ENCODE peak calls at places on chromosomes 16 and 17, in ten cellular contexts. Z is small intestine; A is endodermal cell; N is heart right ventricle; W is left ventricle myocardium inferior; D is tibial nerve; V is aorta; S is MM.1S; O is CD8-positive, alpha-beta T cell; H is CD4-positive, alpha-beta T cell. X is an unnamed sample.

GRCh38 chr16:82995927-82996441 is 369.2 kb downstream of the CDH13 start:
- DNase-seq in Z (peak; percentile 92), A (no peak), N (no peak), W (no peak), D (peak; percentile 16), V (no peak), S (no peak), O (no peak), H (no peak), X (no peak)

GRCh38 chr17:34909040-34909439 is 52.2 kb downstream of the CCT6B start:
- DNase-seq in Z (no peak), A (no peak), N (no peak), W (no peak), D (no peak), V (no peak), S (no peak), O (no peak), H (no peak), X (no peak)

GRCh38 chr16:86396318-86396882 is 113.9 kb upstream of the FOXF1 start:
- DNase-seq in Z (no peak), A (no peak), N (no peak), W (no peak), D (no peak), V (no peak), S (no peak), O (no peak), H (no peak), X (no peak)

GRCh38 chr17:5686246-5686645 is 101.9 kb upstream of the NLRP1 start:
- DNase-seq in Z (no peak), A (no peak), N (no peak), W (no peak), D (no peak), V (no peak), S (no peak), O (no peak), H (no peak), X (no peak)

GRCh38 chr17:44132275-44132821 is 8.9 kb upstream of the HDAC5 start:
- DNase-seq in Z (no peak), A (no peak), N (no peak), W (no peak), D (no peak), V (no peak), S (no peak), O (no peak), H (no peak), X (no peak)

GRCh38 chr16:29307598-29308507 is 98.7 kb downstream of the NPIPB11 start:
- DNase-seq in Z (no peak), A (no peak), N (no peak), W (no peak), D (no peak), V (peak; percentile 63), S (no peak), O (no peak), H (no peak), X (no peak)

GRCh38 chr16:69194488-69194887 is 7.5 kb downstream of the SNTB2 start:
- DNase-seq in Z (no peak), A (no peak), N (no peak), W (no peak), D (no peak), V (no peak), S (no peak), O (no peak), H (no peak), X (no peak)

GRCh38 chr17:20121359-20122235 is 112.4 kb downstream of the SPECC1 start:
- DNase-seq in Z (peak; percentile 68), A (peak; percentile 95), N (peak; percentile 47), W (peak; percentile 46), D (peak; percentile 73), V (peak; percentile 82), S (peak; percentile 51), O (peak; percentile 71), H (peak; percentile 61), X (no peak)

GRCh38 chr16:81712681-81713080 is 66.4 kb upstream of the PLCG2 start:
- DNase-seq in Z (no peak), A (no peak), N (no peak), W (no peak), D (no peak), V (no peak), S (no peak), O (no peak), H (no peak), X (no peak)

DNA sequence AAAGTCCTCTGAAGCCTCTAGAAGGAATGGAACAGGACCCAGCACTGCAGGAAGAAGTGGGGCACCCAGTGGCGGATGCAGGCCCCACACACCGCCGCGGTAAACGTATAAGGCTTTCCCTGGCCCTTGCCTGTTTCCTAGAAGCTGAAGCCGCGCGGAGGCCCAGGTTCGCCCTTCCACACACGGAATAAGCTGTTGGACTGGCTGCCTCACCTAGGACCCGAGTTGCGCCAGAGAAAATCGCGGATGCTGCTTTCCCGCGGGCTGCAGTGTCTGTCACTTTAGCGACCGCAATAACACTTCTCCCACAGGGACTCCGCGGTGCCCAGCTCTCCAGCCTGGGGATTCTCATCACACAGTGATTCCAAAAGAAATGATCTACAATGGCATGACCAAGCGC is 1736.9 kb downstream of the TP53TG3F start:
- DNase-seq in Z (no peak), A (no peak), N (no peak), W (no peak), D (no peak), V (no peak), S (no peak), O (no peak), H (no peak), X (no peak)
- H3K9me3 ChIP-seq in Z (peaks cover 5% of the 10 kb centered on the region), A (peaks cover 78% of the 10 kb centered on the region), N (peaks cover 10% of the 10 kb centered on the region), W (no peaks in the 10 kb centered on the region), D (no peaks in the 10 kb centered on the region), V (no peaks in the 10 kb centered on the region), S (no peaks in the 10 kb centered on the region), O (no peaks in the 10 kb centered on the region), H (peaks cover 4% of the 10 kb centered on the region), X (no peaks in the 10 kb centered on the region)

GRCh38 chr16:10410469-10410868 is 24.6 kb downstream of the ATF7IP2 start:
- DNase-seq in Z (no peak), A (no peak), N (no peak), W (no peak), D (no peak), V (no peak), S (no peak), O (no peak), H (no peak), X (no peak)

GRCh38 chr16:10405386-10405939 is 19.6 kb downstream of the ATF7IP2 start:
- DNase-seq in Z (no peak), A (no peak), N (no peak), W (no peak), D (no peak), V (no peak), S (no peak), O (no peak), H (no peak), X (peak; percentile 29)

GRCh38 chr16:10402975-10403374 is 17.1 kb downstream of the ATF7IP2 start:
- DNase-seq in Z (no peak), A (no peak), N (no peak), W (no peak), D (no peak), V (no peak), S (no peak), O (no peak), H (no peak), X (no peak)

GRCh38 chr16:10412935-10413601 is 27.2 kb downstream of the ATF7IP2 start:
- DNase-seq in Z (no peak), A (no peak), N (no peak), W (no peak), D (no peak), V (no peak), S (no peak), O (no peak), H (no peak), X (no peak)

DNA sequence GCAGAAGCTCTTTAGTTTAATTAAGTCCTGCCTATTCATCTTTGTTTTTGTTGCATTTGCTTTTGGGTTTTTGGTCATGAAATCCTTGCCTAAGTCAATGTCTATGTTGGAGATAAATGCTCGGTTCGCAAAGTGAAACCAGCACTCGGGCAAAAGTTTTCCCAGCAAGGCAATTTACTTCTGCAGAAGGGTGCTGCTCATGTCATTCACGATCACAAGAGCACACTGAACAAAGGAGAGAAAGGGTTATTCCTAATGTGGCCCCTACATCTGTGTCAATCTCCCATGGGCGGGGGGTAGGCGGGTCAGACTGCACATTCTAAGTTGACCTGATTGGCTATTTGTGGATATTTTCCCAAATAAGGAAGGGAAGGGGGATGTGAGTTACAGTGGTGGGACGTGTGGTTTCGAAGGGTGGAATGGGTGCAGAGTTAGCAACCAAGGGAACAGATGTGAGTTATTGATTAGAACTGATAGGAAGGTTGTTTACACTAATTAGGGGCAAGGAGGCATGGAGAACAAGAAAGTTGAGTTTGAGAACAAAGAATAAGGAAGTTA is 23.0 kb downstream of the ATF7IP2 start:
- DNase-seq in Z (no peak), A (no peak), N (no peak), W (no peak), D (no peak), V (no peak), S (no peak), O (no peak), H (no peak), X (no peak)
- H3K9me3 ChIP-seq in Z (peaks cover 4% of the 10 kb centered on the region), A (peaks cover 99% of the 10 kb centered on the region), N (peaks cover 89% of the 10 kb centered on the region), W (peaks cover 88% of the 10 kb centered on the region), D (no peaks in the 10 kb centered on the region), V (peaks cover 7% of the 10 kb centered on the region), S (no peaks in the 10 kb centered on the region), O (peaks cover 29% of the 10 kb centered on the region), H (peaks cover 76% of the 10 kb centered on the region), X (peaks cover 46% of the 10 kb centered on the region)

DNA sequence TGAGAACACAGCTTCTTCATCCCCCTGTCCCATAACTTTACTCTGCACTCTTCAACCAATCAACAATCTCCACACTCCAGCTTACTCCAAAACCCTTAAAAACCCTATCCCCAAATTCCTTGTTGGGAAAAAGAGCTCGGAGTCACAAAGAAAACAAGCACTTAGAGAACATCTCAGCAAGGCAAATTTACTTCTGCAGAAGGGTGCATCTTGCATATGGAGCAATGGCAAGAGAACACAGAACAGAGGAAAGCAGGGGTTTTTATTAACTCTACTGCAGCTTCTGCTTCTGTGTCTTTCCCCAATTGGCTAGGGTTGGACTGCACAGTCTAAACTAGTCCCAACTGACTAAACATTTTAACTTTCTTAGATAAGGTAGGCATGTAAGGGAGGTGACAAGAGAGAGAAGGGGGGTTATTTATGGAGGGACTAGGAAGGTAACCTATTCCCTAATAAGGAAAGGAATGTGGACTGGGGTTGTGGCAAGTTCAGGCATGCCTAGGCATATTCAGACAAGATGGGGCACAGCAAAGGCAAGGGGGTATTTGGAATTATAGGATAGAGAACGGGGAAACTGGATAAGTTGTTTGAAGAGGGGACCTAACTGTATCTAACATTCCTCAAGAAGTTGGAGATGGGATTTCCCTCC is 125.5 kb downstream of the CACNG3 start:
- DNase-seq in Z (no peak), A (no peak), N (no peak), W (no peak), D (no peak), V (no peak), S (no peak), O (no peak), H (no peak), X (no peak)
- H3K9me3 ChIP-seq in Z (peaks cover 2% of the 10 kb centered on the region), A (peaks cover 52% of the 10 kb centered on the region), N (peaks cover 57% of the 10 kb centered on the region), W (peaks cover 61% of the 10 kb centered on the region), D (no peaks in the 10 kb centered on the region), V (peaks cover 7% of the 10 kb centered on the region), S (no peaks in the 10 kb centered on the region), O (no peaks in the 10 kb centered on the region), H (peaks cover 29% of the 10 kb centered on the region), X (peaks cover 33% of the 10 kb centered on the region)

DNA sequence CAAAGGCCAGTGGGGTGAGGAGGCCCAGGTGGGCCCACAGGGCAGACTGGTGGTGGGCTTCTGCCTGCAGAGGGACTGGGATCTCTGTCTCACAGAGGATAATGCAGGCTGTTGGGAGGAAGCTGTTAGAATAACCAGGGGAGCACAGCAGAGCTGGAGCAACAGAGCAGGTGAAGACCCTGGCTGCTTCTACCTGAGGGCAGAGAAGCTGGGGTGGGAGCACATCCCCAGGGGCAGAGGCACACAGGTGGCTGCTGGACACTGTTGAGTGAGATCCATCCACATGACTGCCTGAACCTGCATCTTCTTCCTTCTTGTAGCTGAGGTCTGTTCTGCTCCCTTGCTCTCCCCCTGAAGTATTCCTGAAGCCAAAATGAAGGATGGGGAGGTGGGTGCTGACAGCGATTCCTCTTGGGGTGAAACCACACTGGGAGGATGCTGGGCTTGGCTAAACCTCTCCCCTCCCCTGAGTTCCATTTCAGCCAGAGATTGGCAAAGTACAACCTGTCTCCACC is 1725.0 kb downstream of the TP53TG3F start:
- DNase-seq in Z (no peak), A (no peak), N (no peak), W (no peak), D (no peak), V (no peak), S (no peak), O (no peak), H (no peak), X (no peak)
- H3K9me3 ChIP-seq in Z (no peaks in the 10 kb centered on the region), A (peaks cover 82% of the 10 kb centered on the region), N (no peaks in the 10 kb centered on the region), W (no peaks in the 10 kb centered on the region), D (no peaks in the 10 kb centered on the region), V (no peaks in the 10 kb centered on the region), S (no peaks in the 10 kb centered on the region), O (no peaks in the 10 kb centered on the region), H (peaks cover 18% of the 10 kb centered on the region), X (no peaks in the 10 kb centered on the region)